ENCODE peak calls at places on chromosomes 1 and 21, in five cellular contexts. A is HCT116, Y is K562, U is HepG2, N is GM12878. E is an unnamed sample.

GRCh38 chr1:228011721-228012311 is 5.0 kb downstream of the WNT3A start:
- DNase-seq in N (no peak), Y (no peak), A (no peak), U (no peak), E (no peak)

GRCh38 chr1:228006034-228006792 is 585 bp upstream of the WNT3A start:
- DNase-seq in U (no peak), A (no peak), Y (no peak), N (no peak), E (peak)

GRCh38 chr1:11563560-11564069 is 84.7 kb downstream of the DISP3 start:
- DNase-seq in Y (no peak), N (no peak), U (no peak), A (no peak), E (no peak)

GRCh38 chr21:44391345-44392091 is 38.1 kb downstream of the TRPM2 start:
- DNase-seq in Y (no peak), U (no peak), N (no peak), A (no peak), E (no peak)

GRCh38 chr1:147641695-147642592 is 28.4 kb downstream of the ACP6 start:
- DNase-seq in N (no peak), U (peak), Y (peak), A (peak), E (peak)

GRCh38 chr1:5099018-5099417 is 444.6 kb downstream of the AJAP1 start:
- DNase-seq in U (no peak), Y (no peak), N (no peak), A (no peak), E (no peak)

GRCh38 chr1:21641967-21642366 is 27.2 kb downstream of the RAP1GAP start:
- DNase-seq in U (peak), N (no peak), A (no peak), Y (no peak), E (no peak)

GRCh38 chr1:50977575-50978143 is 7.6 kb downstream of the CDKN2C start:
- DNase-seq in A (no peak), Y (peak), N (no peak), U (peak), E (peak)

GRCh38 chr1:234670936-234671628 is 61.1 kb upstream of the IRF2BP2 start:
- DNase-seq in U (peak), A (no peak), N (peak), Y (peak), E (no peak)

GRCh38 chr1:66929289-66929688 is 4.5 kb downstream of the MIER1 start:
- DNase-seq in A (no peak), Y (no peak), N (no peak), U (no peak), E (no peak)

GRCh38 chr1:94821636-94822305 is 1.6 kb downstream of the SLC44A3 start:
- DNase-seq in N (no peak), Y (no peak), A (no peak), U (peak), E (no peak)

GRCh38 chr1:29964718-29965533 is 728.6 kb downstream of the PTPRU start:
- DNase-seq in A (no peak), Y (no peak), U (no peak), N (no peak), E (no peak)

GRCh38 chr1:222916067-222916466 is 101.2 kb downstream of the DISP1 start:
- DNase-seq in A (no peak), U (no peak), N (no peak), Y (no peak), E (no peak)

GRCh38 chr1:4180066-4180735 is 280.1 kb upstream of the C1orf174 start:
- DNase-seq in U (no peak), N (no peak), Y (no peak), A (no peak), E (no peak)

GRCh38 chr1:79646885-79647284 is 640.4 kb upstream of the ADGRL4 start:
- DNase-seq in N (no peak), A (no peak), Y (no peak), U (no peak), E (peak)

GRCh38 chr1:160340866-160341265 is 2.2 kb downstream of the COPA start:
- DNase-seq in A (no peak), U (peak), Y (no peak), N (no peak), E (no peak)

GRCh38 chr21:41369915-41370839 is 8.3 kb downstream of the MX2 start:
- DNase-seq in A (no peak), U (peak), Y (no peak), N (peak), E (peak)

GRCh38 chr1:9671377-9672140 is 20.0 kb downstream of the PIK3CD start:
- DNase-seq in N (no peak), A (peak), U (peak), Y (no peak), E (no peak)

GRCh38 chr1:158943059-158943458 is 11.7 kb downstream of the PYHIN1 start:
- DNase-seq in N (no peak), U (no peak), Y (no peak), A (no peak), E (no peak)

GRCh38 chr1:218480137-218480536 is 135.0 kb downstream of the TGFB2 start:
- DNase-seq in U (no peak), Y (no peak), N (no peak), A (no peak), E (no peak)

GRCh38 chr1:87428883-87429282 is 100.2 kb downstream of the LMO4 start:
- DNase-seq in A (no peak), Y (no peak), U (no peak), N (no peak), E (peak)

GRCh38 chr1:229406798-229407197 is 27.1 kb downstream of the ACTA1 start:
- DNase-seq in N (no peak), A (no peak), Y (no peak), U (peak), E (peak)

GRCh38 chr1:201212461-201213055 is 21.9 kb downstream of the IGFN1 start:
- DNase-seq in A (no peak), U (no peak), Y (no peak), N (no peak), E (no peak)

GRCh38 chr1:19484793-19485361 is 462 bp downstream of the CAPZB start:
- DNase-seq in U (no peak), Y (peak), A (no peak), N (no peak), E (peak)

GRCh38 chr1:25765152-25765909 is 34.7 kb upstream of the SELENON start:
- DNase-seq in N (no peak), A (no peak), Y (no peak), U (no peak), E (no peak)

GRCh38 chr1:204321665-204322064 is 38.1 kb downstream of the PLEKHA6 start:
- DNase-seq in Y (no peak), U (no peak), N (no peak), A (no peak), E (no peak)

GRCh38 chr1:56448937-56449336 is 130.4 kb downstream of the PLPP3 start:
- DNase-seq in Y (no peak), U (peak), N (no peak), A (no peak), E (no peak)

GRCh38 chr1:45543599-45544417 is 6.8 kb upstream of the AKR1A1 start:
- DNase-seq in U (peak), A (no peak), Y (no peak), N (peak), E (peak)

GRCh38 chr1:243912347-243912746 is 62.3 kb upstream of the AKT3 start:
- DNase-seq in U (no peak), N (no peak), A (no peak), Y (no peak), E (no peak)

DNA sequence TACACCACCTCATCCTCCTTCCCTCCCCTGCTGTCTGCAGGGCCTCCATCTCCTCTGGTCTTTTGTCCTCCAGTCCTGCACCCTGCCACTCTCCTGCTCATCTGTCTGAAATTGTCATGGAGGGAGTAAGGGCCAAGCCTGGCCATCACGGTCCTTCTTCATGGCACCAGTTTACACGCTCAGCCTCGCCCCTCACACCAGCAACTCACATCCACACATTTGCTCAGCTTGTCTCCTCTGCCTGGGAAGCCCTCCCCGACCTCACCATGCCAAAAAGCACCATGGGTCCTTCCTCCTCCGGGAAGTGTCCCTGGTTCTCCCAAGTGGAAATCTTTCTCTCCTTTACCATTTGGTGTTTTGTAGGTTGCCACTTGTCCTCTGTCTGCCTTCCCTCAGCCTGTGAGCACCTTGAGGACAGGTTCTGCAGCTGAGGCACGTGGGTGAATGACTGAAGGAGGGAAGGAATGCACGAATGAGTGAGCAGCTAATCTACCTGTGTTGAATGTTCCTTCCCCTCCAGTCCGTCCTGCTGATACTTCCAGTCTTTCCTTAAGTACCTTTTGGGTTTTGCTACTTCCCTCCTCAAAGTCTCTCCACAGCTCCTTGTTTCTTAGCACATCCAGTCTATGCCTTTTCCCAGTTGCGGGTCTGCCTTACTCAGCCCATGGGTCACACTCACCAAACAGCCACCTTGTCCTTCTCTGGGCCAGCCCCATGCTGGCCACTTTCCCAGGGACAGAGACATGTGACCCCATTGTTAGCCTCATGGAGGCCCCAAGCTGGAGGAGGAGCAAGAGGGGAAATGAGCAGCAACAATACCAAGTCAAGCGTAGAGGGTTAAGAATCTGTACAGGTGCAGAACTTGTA is 2.3 kb upstream of the SLC2A1 start:
- DNase-seq in N (no peak), U (peak), Y (no peak), A (no peak), E (no peak)
- TF ChIP-seq REST in N (no peak), U (no peak), Y (no peak), A (no peak), E (no peak)

DNA sequence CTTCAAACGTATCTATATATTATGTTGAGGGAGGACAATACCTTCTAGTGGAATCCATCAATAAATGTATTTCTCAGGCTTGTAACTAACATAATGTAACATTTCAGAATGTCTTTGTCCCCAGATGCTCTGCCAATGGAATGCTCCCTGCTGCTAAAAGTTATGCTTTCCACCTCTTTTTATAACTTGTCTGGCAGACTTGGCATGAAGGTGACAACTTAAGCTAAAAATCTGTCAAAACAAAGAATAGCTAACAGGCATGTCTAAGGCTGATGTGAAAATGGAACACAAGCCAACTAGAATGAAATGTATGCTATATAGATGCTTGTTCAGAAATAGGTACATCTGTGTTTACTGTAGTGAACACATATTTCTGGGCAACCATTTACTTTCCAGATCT is 467.9 kb downstream of the MRPL39 start:
- DNase-seq in N (no peak), U (no peak), A (no peak), Y (no peak), E (no peak)
- TF ChIP-seq EZH2 in N (no peak), U (no peak), A (no peak), Y (no peak), E (no peak)

GRCh38 chr21:16279658-16280581 is 550.1 kb downstream of the USP25 start:
- DNase-seq in Y (no peak), A (no peak), N (no peak), U (no peak), E (peak)
- TF ChIP-seq REST in Y (no peak), A (no peak), N (no peak), U (no peak), E (no peak)

GRCh38 chr1:230836801-230837200 is 31.5 kb downstream of the C1orf198 start:
- DNase-seq in N (no peak), Y (no peak), A (no peak), U (no peak), E (no peak)
- TF ChIP-seq EZH2 in N (no peak), Y (no peak), A (no peak), U (no peak), E (no peak)

DNA sequence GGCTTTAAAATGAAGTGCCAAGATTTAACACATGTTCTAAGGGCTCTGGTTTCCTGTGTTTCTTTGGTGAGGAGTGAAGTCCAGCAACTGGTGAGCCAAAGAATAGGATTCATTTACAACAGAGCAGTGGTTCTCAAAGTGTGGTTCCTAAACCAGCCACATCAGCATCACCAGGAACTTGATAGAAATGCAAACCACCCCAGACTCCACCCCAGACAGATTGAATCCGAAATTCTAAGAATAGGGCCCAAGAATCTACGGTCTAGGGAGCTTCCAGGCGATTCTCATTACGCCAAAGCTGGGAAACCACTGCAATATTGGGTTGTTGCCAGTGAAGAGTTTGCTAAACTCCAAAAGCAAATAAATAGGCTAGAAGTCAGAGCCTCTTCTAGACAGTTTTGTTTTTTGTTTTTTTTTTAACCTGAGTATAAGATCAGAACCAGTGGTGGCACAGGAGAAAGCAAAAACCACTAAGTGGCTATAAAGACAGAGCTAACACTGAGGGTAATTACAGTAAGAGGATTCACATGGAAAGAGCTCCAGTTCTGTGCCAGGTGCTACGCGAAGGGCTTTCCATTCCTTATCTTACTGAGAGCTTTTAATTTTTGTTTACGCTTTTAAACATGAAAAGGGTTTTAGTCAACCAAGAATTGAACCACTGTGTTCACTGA is 42.5 kb upstream of the FMO2 start:
- DNase-seq in N (no peak), U (no peak), Y (no peak), A (no peak), E (peak)
- TF ChIP-seq REST in N (no peak), U (no peak), Y (no peak), A (no peak), E (no peak)

E was measured in GM23338.